ENCODE peak calls at places on chromosomes 2 and 18, in six cellular contexts. One of them, this sample, is unnamed.

GRCh38 chr2:26330114-26330581 is 15.8 kb upstream of the SELENOI start:
- DNase-seq in epithelial cell of esophagus: peak
- DNase-seq in cardiac muscle cell: peak
- DNase-seq in fibroblast of pulmonary artery: peak
- DNase-seq in GM20000: peak
- DNase-seq in kidney epithelial cell: peak
- DNase-seq in this sample: peak

GRCh38 chr2:155840661-155841060 is 491.9 kb downstream of the NR4A2 start:
- DNase-seq in kidney epithelial cell: no peak
- DNase-seq in epithelial cell of esophagus: no peak
- DNase-seq in cardiac muscle cell: no peak
- DNase-seq in GM20000: no peak
- DNase-seq in fibroblast of pulmonary artery: no peak
- DNase-seq in this sample: no peak

GRCh38 chr2:175036582-175037018 is 31.4 kb upstream of the CHN1 start:
- DNase-seq in epithelial cell of esophagus: peak
- DNase-seq in cardiac muscle cell: peak
- DNase-seq in GM20000: peak
- DNase-seq in fibroblast of pulmonary artery: peak
- DNase-seq in kidney epithelial cell: no peak
- DNase-seq in this sample: no peak

GRCh38 chr2:238427435-238428162 is 872 bp downstream of the ASB1 start:
- DNase-seq in cardiac muscle cell: no peak
- DNase-seq in epithelial cell of esophagus: peak
- DNase-seq in kidney epithelial cell: no peak
- DNase-seq in GM20000: no peak
- DNase-seq in fibroblast of pulmonary artery: peak
- DNase-seq in this sample: no peak

GRCh38 chr2:234670804-234671203 is 173.9 kb upstream of the ARL4C start:
- DNase-seq in cardiac muscle cell: no peak
- DNase-seq in fibroblast of pulmonary artery: no peak
- DNase-seq in epithelial cell of esophagus: no peak
- DNase-seq in kidney epithelial cell: no peak
- DNase-seq in GM20000: no peak
- DNase-seq in this sample: peak

GRCh38 chr2:190355968-190356657 is 12.7 kb downstream of the INPP1 start:
- DNase-seq in kidney epithelial cell: no peak
- DNase-seq in epithelial cell of esophagus: peak
- DNase-seq in GM20000: no peak
- DNase-seq in fibroblast of pulmonary artery: peak
- DNase-seq in cardiac muscle cell: no peak
- DNase-seq in this sample: no peak

GRCh38 chr2:220708366-220708765 is 863.7 kb downstream of the EPHA4 start:
- DNase-seq in fibroblast of pulmonary artery: peak
- DNase-seq in cardiac muscle cell: no peak
- DNase-seq in GM20000: no peak
- DNase-seq in kidney epithelial cell: no peak
- DNase-seq in epithelial cell of esophagus: peak
- DNase-seq in this sample: no peak

GRCh38 chr18:67672142-67672541 is 155.6 kb upstream of the DSEL start:
- DNase-seq in cardiac muscle cell: no peak
- DNase-seq in fibroblast of pulmonary artery: no peak
- DNase-seq in epithelial cell of esophagus: peak
- DNase-seq in kidney epithelial cell: no peak
- DNase-seq in GM20000: no peak
- DNase-seq in this sample: no peak

GRCh38 chr2:229392214-229392613 is 121.1 kb upstream of the PID1 start:
- DNase-seq in fibroblast of pulmonary artery: peak
- DNase-seq in kidney epithelial cell: no peak
- DNase-seq in epithelial cell of esophagus: no peak
- DNase-seq in cardiac muscle cell: no peak
- DNase-seq in GM20000: no peak
- DNase-seq in this sample: no peak

GRCh38 chr2:68031546-68032160 is 31.2 kb downstream of the C1D start:
- DNase-seq in cardiac muscle cell: peak
- DNase-seq in fibroblast of pulmonary artery: peak
- DNase-seq in GM20000: peak
- DNase-seq in epithelial cell of esophagus: peak
- DNase-seq in kidney epithelial cell: no peak
- DNase-seq in this sample: no peak

GRCh38 chr2:223618172-223619035 is 16.2 kb upstream of the SCG2 start:
- DNase-seq in kidney epithelial cell: no peak
- DNase-seq in GM20000: no peak
- DNase-seq in fibroblast of pulmonary artery: no peak
- DNase-seq in cardiac muscle cell: peak
- DNase-seq in epithelial cell of esophagus: no peak
- DNase-seq in this sample: no peak

GRCh38 chr2:128032092-128032491 is 4.2 kb upstream of the SAP130 start:
- DNase-seq in fibroblast of pulmonary artery: no peak
- DNase-seq in cardiac muscle cell: no peak
- DNase-seq in GM20000: no peak
- DNase-seq in kidney epithelial cell: no peak
- DNase-seq in epithelial cell of esophagus: peak
- DNase-seq in this sample: no peak

GRCh38 chr18:62682396-62682795 is 32.9 kb upstream of the PHLPP1 start:
- DNase-seq in cardiac muscle cell: no peak
- DNase-seq in fibroblast of pulmonary artery: no peak
- DNase-seq in GM20000: no peak
- DNase-seq in kidney epithelial cell: no peak
- DNase-seq in epithelial cell of esophagus: no peak
- DNase-seq in this sample: no peak

This sample was measured in esophagus muscularis mucosa.